ENCODE peak calls at places on chromosome 6, in five cellular contexts. One of them, this sample, is unnamed.
A peak's percentile ranks its signal among the peaks of the same experiment; 100 is the strongest.

GRCh38 chr6:105810105-105810921 is 275.8 kb upstream of the PRDM1 start:
- DNase-seq in H1: no peak
- DNase-seq in neuronal stem cell: no peak
- DNase-seq in mesenchymal stem cell: peak; percentile 87
- DNase-seq in H9: no peak
- DNase-seq in this sample: peak; percentile 93

GRCh38 chr6:121321282-121321681 is 13.0 kb downstream of the TBC1D32 start:
- DNase-seq in neuronal stem cell: no peak
- DNase-seq in H9: no peak
- DNase-seq in mesenchymal stem cell: no peak
- DNase-seq in H1: no peak
- DNase-seq in this sample: no peak

GRCh38 chr6:41599836-41600445 is 38.3 kb upstream of the MDFI start:
- DNase-seq in mesenchymal stem cell: no peak
- DNase-seq in H9: no peak
- DNase-seq in H1: no peak
- DNase-seq in neuronal stem cell: no peak
- DNase-seq in this sample: no peak

GRCh38 chr6:105374010-105374420 is 28.9 kb downstream of the PREP start:
- DNase-seq in H9: no peak
- DNase-seq in H1: no peak
- DNase-seq in mesenchymal stem cell: peak; percentile 26
- DNase-seq in neuronal stem cell: no peak
- DNase-seq in this sample: no peak

GRCh38 chr6:37204014-37204751 is 34.2 kb downstream of the PIM1 start:
- DNase-seq in neuronal stem cell: no peak
- DNase-seq in H1: no peak
- DNase-seq in mesenchymal stem cell: peak; percentile 37
- DNase-seq in H9: no peak
- DNase-seq in this sample: no peak

GRCh38 chr6:124962617-124963415 is 579 bp downstream of the RNF217 start:
- DNase-seq in neuronal stem cell: no peak
- DNase-seq in H1: no peak
- DNase-seq in mesenchymal stem cell: peak; percentile 64
- DNase-seq in H9: peak; percentile 66
- DNase-seq in this sample: peak; percentile 75

GRCh38 chr6:146634022-146634421 is 35.2 kb downstream of the ADGB start:
- DNase-seq in mesenchymal stem cell: no peak
- DNase-seq in neuronal stem cell: no peak
- DNase-seq in H9: no peak
- DNase-seq in H1: no peak
- DNase-seq in this sample: no peak

GRCh38 chr6:114997813-114998292 is 655.0 kb upstream of the HS3ST5 start:
- DNase-seq in H9: no peak
- DNase-seq in mesenchymal stem cell: peak; percentile 14
- DNase-seq in neuronal stem cell: no peak
- DNase-seq in H1: no peak
- DNase-seq in this sample: no peak

GRCh38 chr6:132768051-132768517 is 10.4 kb upstream of the VNN2 start:
- DNase-seq in mesenchymal stem cell: peak; percentile 74
- DNase-seq in H1: peak; percentile 31
- DNase-seq in neuronal stem cell: peak; percentile 29
- DNase-seq in H9: peak; percentile 83
- DNase-seq in this sample: peak; percentile 84

GRCh38 chr6:166654573-166654972 is 27.5 kb upstream of the RPS6KA2 start:
- DNase-seq in H1: no peak
- DNase-seq in mesenchymal stem cell: no peak
- DNase-seq in H9: no peak
- DNase-seq in neuronal stem cell: no peak
- DNase-seq in this sample: no peak

GRCh38 chr6:166650047-166650446 is 23.0 kb upstream of the RPS6KA2 start:
- DNase-seq in neuronal stem cell: no peak
- DNase-seq in mesenchymal stem cell: no peak
- DNase-seq in H1: no peak
- DNase-seq in H9: no peak
- DNase-seq in this sample: no peak

GRCh38 chr6:166653639-166653941 is 26.5 kb upstream of the RPS6KA2 start:
- DNase-seq in H9: no peak
- DNase-seq in mesenchymal stem cell: no peak
- DNase-seq in neuronal stem cell: no peak
- DNase-seq in H1: no peak
- DNase-seq in this sample: no peak

GRCh38 chr6:166650824-166651223 is 23.8 kb upstream of the RPS6KA2 start:
- DNase-seq in H9: no peak
- DNase-seq in H1: no peak
- DNase-seq in neuronal stem cell: no peak
- DNase-seq in mesenchymal stem cell: no peak
- DNase-seq in this sample: no peak

GRCh38 chr6:166651408-166651807 is 24.4 kb upstream of the RPS6KA2 start:
- DNase-seq in neuronal stem cell: no peak
- DNase-seq in mesenchymal stem cell: no peak
- DNase-seq in H9: no peak
- DNase-seq in H1: no peak
- DNase-seq in this sample: no peak
- H3K4me2 ChIP-seq in neuronal stem cell: no peak overlapping the region
- H3K4me2 ChIP-seq in mesenchymal stem cell: no peak overlapping the region
- H3K4me2 ChIP-seq in H9: no peak overlapping the region
- H3K4me2 ChIP-seq in H1: no peak overlapping the region
- H3K4me2 ChIP-seq in this sample: no peak overlapping the region

DNA sequence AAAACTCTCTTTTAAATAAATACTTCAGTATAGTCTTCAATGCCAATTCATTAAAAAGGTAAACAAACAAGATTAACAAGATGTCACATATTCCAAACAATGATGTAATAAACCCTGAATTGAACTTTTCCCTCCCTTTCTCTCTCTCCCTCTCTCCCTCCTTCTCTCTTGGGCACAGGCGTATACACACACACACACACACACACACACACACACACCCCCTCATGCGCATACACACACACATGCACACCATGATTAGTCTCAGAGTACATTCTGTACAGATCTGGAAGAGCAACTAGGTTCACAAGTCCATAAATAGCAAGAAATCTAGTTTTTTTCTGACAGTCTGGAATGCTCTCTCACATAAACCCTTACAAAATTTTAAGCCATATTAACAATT is 128.3 kb downstream of the DST start:
- DNase-seq in neuronal stem cell: no peak
- DNase-seq in H1: no peak
- DNase-seq in mesenchymal stem cell: no peak
- DNase-seq in H9: no peak
- DNase-seq in this sample: no peak
- H2BK120ac ChIP-seq in neuronal stem cell: no peak overlapping the region
- H2BK120ac ChIP-seq in H1: no peak overlapping the region
- H2BK120ac ChIP-seq in mesenchymal stem cell: no peak overlapping the region
- H2BK120ac ChIP-seq in H9: no peak overlapping the region
- H2BK120ac ChIP-seq in this sample: no peak overlapping the region

GRCh38 chr6:68726992-68727391 is 91.9 kb downstream of the ADGRB3 start:
- DNase-seq in H1: no peak
- DNase-seq in neuronal stem cell: no peak
- DNase-seq in H9: no peak
- DNase-seq in mesenchymal stem cell: no peak
- DNase-seq in this sample: no peak
- H3K18ac ChIP-seq in H1: no peak overlapping the region
- H3K18ac ChIP-seq in neuronal stem cell: no peak overlapping the region
- H3K18ac ChIP-seq in H9: no peak overlapping the region
- H3K18ac ChIP-seq in mesenchymal stem cell: no peak overlapping the region
- H3K18ac ChIP-seq in this sample: no peak overlapping the region

GRCh38 chr6:48109902-48110301 is 1.1 kb downstream of the PTCHD4 start:
- DNase-seq in mesenchymal stem cell: peak; percentile 57
- DNase-seq in H1: no peak
- DNase-seq in H9: no peak
- DNase-seq in neuronal stem cell: no peak
- DNase-seq in this sample: no peak

GRCh38 chr6:48113130-48113529 is 2.1 kb upstream of the PTCHD4 start:
- DNase-seq in mesenchymal stem cell: no peak
- DNase-seq in neuronal stem cell: no peak
- DNase-seq in H1: no peak
- DNase-seq in H9: no peak
- DNase-seq in this sample: peak; percentile 72

GRCh38 chr6:48111143-48111506 is at the start of gene PTCHD4:
- DNase-seq in neuronal stem cell: no peak
- DNase-seq in H1: peak; percentile 7
- DNase-seq in H9: peak; percentile 76
- DNase-seq in mesenchymal stem cell: peak; percentile 73
- DNase-seq in this sample: peak; percentile 75

GRCh38 chr6:48110436-48111142 is 408 bp downstream of the PTCHD4 start:
- DNase-seq in neuronal stem cell: no peak
- DNase-seq in H9: no peak
- DNase-seq in H1: no peak
- DNase-seq in mesenchymal stem cell: no peak
- DNase-seq in this sample: no peak

GRCh38 chr6:48111575-48111974 is 578 bp upstream of the PTCHD4 start:
- DNase-seq in neuronal stem cell: no peak
- DNase-seq in mesenchymal stem cell: peak; percentile 47
- DNase-seq in H9: no peak
- DNase-seq in H1: no peak
- DNase-seq in this sample: peak; percentile 19
- H3K4me2 ChIP-seq in neuronal stem cell: no peak overlapping the region
- H3K4me2 ChIP-seq in mesenchymal stem cell: no peak overlapping the region
- H3K4me2 ChIP-seq in H9: no peak overlapping the region
- H3K4me2 ChIP-seq in H1: no peak overlapping the region
- H3K4me2 ChIP-seq in this sample: no peak overlapping the region